ENCODE peak calls at places on chromosome 16, in six cellular contexts. X, W, L, K, C and N are unnamed samples.

GRCh38 chr16:24253192-24253591 is 2.9 kb upstream of the CACNG3 start:
- DNase-seq in C (no peak), K (no peak), W (peak; percentile 82), L (peak; percentile 36), X (no peak), N (peak; percentile 40)

GRCh38 chr16:19542138-19542821 is 13.2 kb upstream of the VPS35L start:
- DNase-seq in X (no peak), K (no peak), W (no peak), L (no peak), C (no peak), N (no peak)

GRCh38 chr16:54506691-54507090 is 220.1 kb upstream of the IRX3 start:
- DNase-seq in X (no peak), C (no peak), W (no peak), K (no peak), L (no peak), N (no peak)

GRCh38 chr16:5222770-5223169 is 125.2 kb upstream of the EEF2KMT start:
- DNase-seq in L (no peak), W (no peak), X (no peak), C (no peak), K (no peak), N (no peak)

GRCh38 chr16:5069854-5070253 is 1.8 kb upstream of the ALG1 start:
- DNase-seq in K (no peak), X (no peak), L (no peak), C (no peak), W (no peak), N (no peak)

GRCh38 chr16:528111-529011 is 849 bp downstream of the CAPN15 start:
- DNase-seq in C (no peak), X (peak; percentile 47), W (peak; percentile 45), K (no peak), L (peak; percentile 88), N (peak; percentile 64)

GRCh38 chr16:967546-968295 is 3.1 kb downstream of the LMF1 start:
- DNase-seq in K (no peak), C (no peak), X (no peak), W (no peak), L (no peak), N (no peak)

GRCh38 chr16:70703835-70704381 is 18.1 kb upstream of the MTSS2 start:
- DNase-seq in L (no peak), X (no peak), C (no peak), W (no peak), K (no peak), N (no peak)

GRCh38 chr16:74667215-74667765 is 613 bp upstream of the RFWD3 start:
- DNase-seq in K (no peak), W (peak; percentile 78), L (peak; percentile 30), X (no peak), C (no peak), N (peak; percentile 17)

GRCh38 chr16:30874244-30874820 is 19.5 kb downstream of the BCL7C start:
- DNase-seq in C (no peak), K (no peak), L (no peak), X (no peak), W (peak; percentile 69), N (no peak)

GRCh38 chr16:50940275-50940854 is 198.5 kb downstream of the CYLD start:
- DNase-seq in K (no peak), L (no peak), X (no peak), C (no peak), W (no peak), N (no peak)

GRCh38 chr16:63458842-63459241 is 1422.6 kb upstream of the CDH8 start:
- DNase-seq in L (no peak), C (no peak), X (no peak), K (no peak), W (no peak), N (no peak)

GRCh38 chr16:66639091-66639885 is 34.8 kb downstream of the CMTM3 start:
- DNase-seq in X (no peak), K (no peak), W (peak; percentile 20), C (no peak), L (peak; percentile 7), N (no peak)

GRCh38 chr16:6643083-6643686 is 689.5 kb upstream of the RBFOX1 start:
- DNase-seq in W (peak; percentile 64), X (peak; percentile 21), L (peak; percentile 4), C (no peak), K (peak; percentile 1), N (peak; percentile 59)